ENCODE peak calls at places on chromosomes 12 and 14, in five cellular contexts. One of them, this sample, is unnamed.

GRCh38 chr14:85536835-85537195 is 6.9 kb downstream of the FLRT2 start:
- DNase-seq in Panc1: no peak
- DNase-seq in stimulated activated CD4-positive, alpha-beta T cell treated with anti-CD3 and anti-CD28 coated beads, TNF-alpha, amount 100 ng/mL, for 4 hours: no peak
- DNase-seq in sciatic nerve: no peak
- DNase-seq in activated T-cell treated with anti-CD3 and anti-CD28 coated beads, Interleukin-2, amount 50 U/mL, for 1 hour: no peak
- DNase-seq in this sample: no peak

GRCh38 chr14:104794099-104794498 is 1.4 kb downstream of the AKT1 start:
- DNase-seq in stimulated activated CD4-positive, alpha-beta T cell treated with anti-CD3 and anti-CD28 coated beads, TNF-alpha, amount 100 ng/mL, for 4 hours: no peak
- DNase-seq in Panc1: no peak
- DNase-seq in sciatic nerve: no peak
- DNase-seq in activated T-cell treated with anti-CD3 and anti-CD28 coated beads, Interleukin-2, amount 50 U/mL, for 1 hour: peak; percentile 59
- DNase-seq in this sample: no peak

GRCh38 chr12:44076892-44077291 is 241.0 kb downstream of the TMEM117 start:
- DNase-seq in activated T-cell treated with anti-CD3 and anti-CD28 coated beads, Interleukin-2, amount 50 U/mL, for 1 hour: no peak
- DNase-seq in stimulated activated CD4-positive, alpha-beta T cell treated with anti-CD3 and anti-CD28 coated beads, TNF-alpha, amount 100 ng/mL, for 4 hours: no peak
- DNase-seq in sciatic nerve: no peak
- DNase-seq in Panc1: no peak
- DNase-seq in this sample: no peak

GRCh38 chr12:7376196-7376595 is 67.8 kb downstream of the CD163L1 start:
- DNase-seq in stimulated activated CD4-positive, alpha-beta T cell treated with anti-CD3 and anti-CD28 coated beads, TNF-alpha, amount 100 ng/mL, for 4 hours: no peak
- DNase-seq in sciatic nerve: no peak
- DNase-seq in Panc1: no peak
- DNase-seq in activated T-cell treated with anti-CD3 and anti-CD28 coated beads, Interleukin-2, amount 50 U/mL, for 1 hour: no peak
- DNase-seq in this sample: no peak

GRCh38 chr14:91138511-91139359 is 24.9 kb downstream of the DGLUCY start:
- DNase-seq in stimulated activated CD4-positive, alpha-beta T cell treated with anti-CD3 and anti-CD28 coated beads, TNF-alpha, amount 100 ng/mL, for 4 hours: no peak
- DNase-seq in sciatic nerve: no peak
- DNase-seq in Panc1: no peak
- DNase-seq in activated T-cell treated with anti-CD3 and anti-CD28 coated beads, Interleukin-2, amount 50 U/mL, for 1 hour: peak; percentile 28
- DNase-seq in this sample: peak; percentile 75

GRCh38 chr14:58362798-58363412 is 32.8 kb upstream of the TOMM20L start:
- DNase-seq in activated T-cell treated with anti-CD3 and anti-CD28 coated beads, Interleukin-2, amount 50 U/mL, for 1 hour: no peak
- DNase-seq in Panc1: peak; percentile 20
- DNase-seq in stimulated activated CD4-positive, alpha-beta T cell treated with anti-CD3 and anti-CD28 coated beads, TNF-alpha, amount 100 ng/mL, for 4 hours: no peak
- DNase-seq in sciatic nerve: no peak
- DNase-seq in this sample: peak; percentile 41

GRCh38 chr12:49037947-49038237 is 19.3 kb upstream of the PRKAG1 start:
- DNase-seq in stimulated activated CD4-positive, alpha-beta T cell treated with anti-CD3 and anti-CD28 coated beads, TNF-alpha, amount 100 ng/mL, for 4 hours: no peak
- DNase-seq in activated T-cell treated with anti-CD3 and anti-CD28 coated beads, Interleukin-2, amount 50 U/mL, for 1 hour: no peak
- DNase-seq in sciatic nerve: no peak
- DNase-seq in Panc1: no peak
- DNase-seq in this sample: no peak

GRCh38 chr14:24194873-24195185 is 412 bp downstream of the TM9SF1 start:
- DNase-seq in activated T-cell treated with anti-CD3 and anti-CD28 coated beads, Interleukin-2, amount 50 U/mL, for 1 hour: no peak
- DNase-seq in Panc1: no peak
- DNase-seq in sciatic nerve: no peak
- DNase-seq in stimulated activated CD4-positive, alpha-beta T cell treated with anti-CD3 and anti-CD28 coated beads, TNF-alpha, amount 100 ng/mL, for 4 hours: no peak
- DNase-seq in this sample: no peak

GRCh38 chr14:41532255-41532654 is 74.4 kb upstream of the LRFN5 start:
- DNase-seq in activated T-cell treated with anti-CD3 and anti-CD28 coated beads, Interleukin-2, amount 50 U/mL, for 1 hour: no peak
- DNase-seq in stimulated activated CD4-positive, alpha-beta T cell treated with anti-CD3 and anti-CD28 coated beads, TNF-alpha, amount 100 ng/mL, for 4 hours: no peak
- DNase-seq in sciatic nerve: no peak
- DNase-seq in Panc1: no peak
- DNase-seq in this sample: no peak

GRCh38 chr12:5523396-5524115 is 91.6 kb downstream of the NTF3 start:
- DNase-seq in sciatic nerve: no peak
- DNase-seq in Panc1: no peak
- DNase-seq in stimulated activated CD4-positive, alpha-beta T cell treated with anti-CD3 and anti-CD28 coated beads, TNF-alpha, amount 100 ng/mL, for 4 hours: no peak
- DNase-seq in activated T-cell treated with anti-CD3 and anti-CD28 coated beads, Interleukin-2, amount 50 U/mL, for 1 hour: no peak
- DNase-seq in this sample: no peak